ENCODE peak calls at places on chromosomes 11 and 22, in nine cellular contexts. D is pancreas, X is nephron progenitor cell, E is spleen, A is RWPE1, Y is cardiac fibroblast, Q is stomach, W is prostate gland, N is foreskin keratinocyte. Z is an unnamed sample.

GRCh38 chr22:44192098-44192810 is 11.5 kb downstream of the PARVG start:
- DNase-seq in N (no peak), D (no peak), A (peak), Q (no peak), W (no peak), Y (peak), E (peak), X (peak), Z (peak)

GRCh38 chr22:28395920-28396447 is 283.7 kb downstream of the TTC28 start:
- DNase-seq in E (no peak), W (no peak), X (no peak), D (no peak), Q (no peak), N (no peak), Y (peak), A (no peak), Z (no peak)

GRCh38 chr11:126419801-126420729 is 64.6 kb downstream of the ST3GAL4 start:
- DNase-seq in A (no peak), X (no peak), N (no peak), W (no peak), D (no peak), E (no peak), Y (peak), Q (no peak), Z (no peak)

GRCh38 chr11:11229691-11230090 is 123.4 kb downstream of the CSNK2A3 start:
- DNase-seq in X (no peak), D (no peak), Q (no peak), A (peak), W (no peak), N (peak), Y (no peak), E (no peak), Z (no peak)

GRCh38 chr11:69868871-69869270 is 49.7 kb upstream of the FGF3 start:
- DNase-seq in N (no peak), D (no peak), E (peak), X (no peak), A (no peak), Q (no peak), W (no peak), Y (no peak), Z (no peak)

GRCh38 chr11:45541693-45542434 is 123.6 kb downstream of the CHST1 start:
- DNase-seq in Y (no peak), D (no peak), E (no peak), A (no peak), X (no peak), W (no peak), Q (no peak), N (no peak), Z (no peak)

GRCh38 chr11:123585721-123586120 is 68.7 kb downstream of the SCN3B start:
- DNase-seq in A (no peak), Y (no peak), Q (no peak), N (no peak), X (no peak), E (no peak), W (no peak), D (no peak), Z (no peak)

GRCh38 chr11:1158681-1159525 is 1.1 kb downstream of the MUC5AC start:
- DNase-seq in A (no peak), N (no peak), Y (no peak), W (no peak), D (peak), X (no peak), E (peak), Q (peak), Z (peak)

GRCh38 chr22:31754813-31755212 is 994 bp downstream of the DEPDC5 start:
- DNase-seq in X (no peak), A (no peak), Q (no peak), E (no peak), Y (no peak), N (no peak), D (no peak), W (no peak), Z (no peak)

GRCh38 chr22:50620861-50621490 is 7.0 kb downstream of the ARSA start:
- DNase-seq in N (no peak), E (peak), W (no peak), Y (no peak), Q (no peak), D (no peak), A (no peak), X (no peak), Z (peak)

GRCh38 chr22:33697640-33698039 is 222.6 kb downstream of the LARGE1 start:
- DNase-seq in D (no peak), Q (no peak), Y (peak), N (no peak), A (no peak), X (no peak), W (no peak), E (no peak), Z (no peak)

GRCh38 chr11:76510060-76511047 is 65.5 kb downstream of the EMSY start:
- DNase-seq in A (no peak), Q (no peak), E (no peak), N (no peak), X (no peak), D (no peak), W (no peak), Y (peak), Z (no peak)

GRCh38 chr11:124310746-124311145 is 3.0 kb downstream of the OR8D1 start:
- DNase-seq in W (no peak), A (no peak), D (no peak), Q (no peak), Y (peak), X (no peak), N (no peak), E (no peak), Z (no peak)

GRCh38 chr11:21811572-21811971 is 381.3 kb upstream of the ANO5 start:
- DNase-seq in A (no peak), Y (peak), N (no peak), Q (no peak), E (no peak), W (no peak), X (no peak), D (no peak), Z (no peak)

GRCh38 chr22:24542641-24543040 is 12.3 kb downstream of the GUCD1 start:
- DNase-seq in Q (peak), N (no peak), X (no peak), A (no peak), E (no peak), D (peak), W (peak), Y (no peak), Z (no peak)

GRCh38 chr11:10366568-10367331 is 61.9 kb downstream of the ADM start:
- DNase-seq in D (peak), X (peak), E (peak), W (peak), Y (peak), Q (peak), A (peak), N (peak), Z (peak)

GRCh38 chr11:92269021-92269420 is 44.4 kb downstream of the FAT3 start:
- DNase-seq in X (no peak), N (peak), D (no peak), Y (peak), Q (no peak), W (no peak), E (no peak), A (peak), Z (peak)

GRCh38 chr22:38203855-38204497 is 2.2 kb downstream of the MAFF start:
- DNase-seq in Y (peak), N (no peak), W (no peak), Q (no peak), X (no peak), A (no peak), E (no peak), D (no peak), Z (no peak)

GRCh38 chr22:40418366-40419201 is 48.2 kb downstream of the SGSM3 start:
- DNase-seq in E (peak), W (no peak), Y (no peak), Q (no peak), A (no peak), N (no peak), D (peak), X (peak), Z (no peak)

GRCh38 chr11:128052912-128053641 is 534.3 kb downstream of the ETS1 start:
- DNase-seq in N (peak), D (no peak), X (no peak), Y (peak), W (no peak), A (peak), E (no peak), Q (no peak), Z (no peak)

GRCh38 chr22:49332691-49333090 is 495.0 kb downstream of the BRD1 start:
- DNase-seq in Y (no peak), E (no peak), A (no peak), Q (peak), X (no peak), D (no peak), W (no peak), N (no peak), Z (no peak)

GRCh38 chr11:1310315-1310687 is 869 bp upstream of the TOLLIP start:
- DNase-seq in W (no peak), X (no peak), N (no peak), A (no peak), Y (no peak), D (no peak), E (no peak), Q (no peak), Z (no peak)

GRCh38 chr22:36546092-36546804 is 17.3 kb upstream of the EIF3D start:
- DNase-seq in X (peak), W (peak), Y (peak), E (no peak), A (peak), N (no peak), D (peak), Q (no peak), Z (peak)

GRCh38 chr22:36191106-36191836 is 10.3 kb downstream of the APOL4 start:
- DNase-seq in W (no peak), N (no peak), Y (peak), D (no peak), X (no peak), Q (no peak), A (no peak), E (no peak), Z (no peak)

GRCh38 chr22:28903719-28904118 is 20.3 kb downstream of the ZNRF3 start:
- DNase-seq in E (no peak), N (no peak), Q (no peak), D (no peak), X (no peak), Y (no peak), A (no peak), W (no peak), Z (no peak)

GRCh38 chr11:1942541-1943260 is 4.4 kb upstream of the MRPL23 start:
- DNase-seq in Q (no peak), Y (no peak), X (peak), D (peak), A (no peak), W (no peak), N (no peak), E (peak), Z (no peak)

GRCh38 chr11:90846628-90847027 is 623.8 kb upstream of the CHORDC1 start:
- DNase-seq in Y (no peak), N (no peak), A (no peak), Q (no peak), E (no peak), D (no peak), X (no peak), W (no peak), Z (no peak)

GRCh38 chr11:75820636-75821035 is 5.6 kb downstream of the UVRAG start:
- DNase-seq in N (no peak), Y (peak), D (no peak), X (no peak), E (no peak), W (no peak), Q (no peak), A (no peak), Z (peak)

GRCh38 chr11:72308226-72309073 is 64.5 kb upstream of the PHOX2A start:
- DNase-seq in D (no peak), X (no peak), E (no peak), A (peak), Q (no peak), N (peak), W (no peak), Y (peak), Z (no peak)

GRCh38 chr11:26618441-26618840 is 46.4 kb upstream of the MUC15 start:
- DNase-seq in X (no peak), A (no peak), E (no peak), Y (no peak), W (no peak), D (no peak), Q (no peak), N (no peak), Z (no peak)

GRCh38 chr11:107752508-107752907 is 40.7 kb upstream of the SLN start:
- DNase-seq in Q (no peak), Y (no peak), A (no peak), X (no peak), D (no peak), N (no peak), W (no peak), E (no peak), Z (no peak)

GRCh38 chr11:107756553-107756952 is 44.7 kb upstream of the SLN start:
- DNase-seq in D (no peak), A (no peak), Y (no peak), E (no peak), X (no peak), Q (no peak), W (no peak), N (no peak), Z (no peak)

GRCh38 chr11:107752954-107753822 is 41.3 kb upstream of the SLN start:
- DNase-seq in E (no peak), Y (no peak), Q (no peak), A (no peak), N (no peak), W (no peak), D (no peak), X (no peak), Z (no peak)

DNA sequence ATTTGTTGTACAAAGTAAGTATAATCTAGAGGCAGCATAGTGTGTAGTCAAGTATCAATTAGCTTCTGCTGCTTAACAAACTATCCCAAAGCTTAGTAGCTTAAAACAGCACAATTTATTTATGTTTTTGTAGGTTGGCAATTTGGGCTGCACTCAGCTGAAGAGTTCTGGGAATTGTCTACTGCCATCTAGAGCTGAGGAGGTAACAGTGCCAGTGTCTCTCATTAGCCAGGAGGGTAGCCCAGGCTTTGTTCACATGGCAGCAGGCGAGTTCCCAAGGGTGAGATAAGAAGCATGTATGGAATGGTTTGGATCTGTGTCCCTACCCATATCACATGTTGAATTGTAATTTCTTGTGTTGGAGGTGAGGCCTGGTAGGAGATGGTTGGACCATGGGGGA is 45.8 kb upstream of the SLN start:
- DNase-seq in W (no peak), Y (no peak), X (no peak), Q (no peak), D (no peak), N (no peak), A (no peak), E (no peak), Z (no peak)
- TF ChIP-seq CTCF in W (no peak), Y (no peak), X (no peak), Q (no peak), D (no peak), N (peak), A (no peak), E (no peak), Z (no peak)

DNA sequence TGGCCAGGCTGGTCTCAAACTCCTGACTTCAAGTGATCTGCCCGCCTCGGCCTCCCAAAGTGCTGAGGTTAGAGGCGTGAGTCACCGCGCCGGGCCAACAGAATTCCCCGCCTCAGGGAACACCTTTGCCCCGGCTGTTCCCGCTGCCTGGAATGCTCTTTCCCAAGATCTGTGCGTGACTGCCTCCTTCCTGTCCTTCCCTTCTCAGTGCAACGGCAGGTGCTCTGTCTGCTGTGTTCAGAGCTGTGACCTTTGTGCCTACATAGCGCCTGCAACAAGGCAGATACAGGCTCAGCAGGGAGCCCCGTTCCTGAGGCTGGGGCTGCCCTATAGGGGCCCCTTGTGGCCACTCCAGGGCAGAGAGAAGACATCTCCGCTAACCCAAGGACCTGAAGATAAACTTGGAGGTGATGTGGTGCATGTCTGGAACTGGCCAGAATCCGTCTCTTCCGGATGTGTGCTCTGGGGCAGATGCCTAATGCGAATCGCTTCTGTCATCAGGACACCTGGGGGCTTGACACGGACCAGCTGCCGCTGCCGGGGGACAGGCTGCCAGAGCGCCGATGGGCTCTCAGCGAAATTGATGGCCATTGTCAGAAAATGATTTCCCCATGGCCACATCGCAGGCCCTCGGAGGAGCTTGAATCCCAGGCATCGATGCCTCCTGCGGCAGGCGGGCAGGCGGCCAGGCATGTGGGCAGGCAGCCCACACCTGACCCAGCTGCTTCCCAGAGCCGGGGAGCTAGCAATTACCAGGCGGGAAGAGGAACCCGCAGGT is 43.5 kb upstream of the TCF20 start:
- DNase-seq in A (peak), N (peak), Q (peak), Y (peak), E (no peak), W (peak), D (peak), X (peak), Z (peak)
- TF ChIP-seq CTCF in A (peak), N (peak), Q (no peak), Y (peak), E (no peak), W (no peak), D (no peak), X (peak), Z (peak)

GRCh38 chr22:46072030-46072881 is 78.1 kb upstream of the PPARA start:
- DNase-seq in D (peak), Q (peak), E (peak), Y (peak), A (no peak), W (no peak), N (no peak), X (peak), Z (peak)

GRCh38 chr22:46070215-46070721 is 80.1 kb upstream of the PPARA start:
- DNase-seq in E (peak), Y (peak), X (peak), W (no peak), N (no peak), D (peak), A (no peak), Q (peak), Z (peak)

GRCh38 chr22:46069518-46070214 is 80.7 kb upstream of the PPARA start:
- DNase-seq in Y (peak), D (peak), N (peak), X (no peak), Q (peak), A (peak), E (peak), W (peak), Z (peak)

GRCh38 chr22:46071451-46072029 is 78.8 kb upstream of the PPARA start:
- DNase-seq in X (peak), A (peak), W (peak), E (peak), N (peak), D (peak), Y (peak), Q (peak), Z (peak)

GRCh38 chr22:46070722-46071450 is 79.4 kb upstream of the PPARA start:
- DNase-seq in Q (peak), N (no peak), D (peak), A (no peak), Y (peak), E (peak), X (peak), W (no peak), Z (peak)
- TF ChIP-seq CTCF in Q (no peak), N (no peak), D (no peak), A (no peak), Y (no peak), E (no peak), X (no peak), W (no peak), Z (no peak)

GRCh38 chr11:68025047-68025446 is 5.4 kb upstream of the NDUFS8 start:
- DNase-seq in Y (no peak), W (no peak), D (no peak), N (no peak), A (no peak), E (no peak), Q (no peak), X (no peak), Z (no peak)
- TF ChIP-seq CTCF in Y (no peak), W (no peak), D (no peak), N (no peak), A (no peak), E (no peak), Q (no peak), X (no peak), Z (no peak)

GRCh38 chr11:108643974-108644373 is 20.9 kb upstream of the DDX10 start:
- DNase-seq in E (no peak), A (no peak), X (no peak), N (no peak), Y (no peak), Q (no peak), W (no peak), D (no peak), Z (no peak)

GRCh38 chr11:108648528-108648885 is 16.4 kb upstream of the DDX10 start:
- DNase-seq in D (no peak), Y (no peak), X (no peak), A (no peak), W (no peak), Q (no peak), E (no peak), N (no peak), Z (no peak)

GRCh38 chr11:108645956-108646355 is 18.9 kb upstream of the DDX10 start:
- DNase-seq in X (no peak), A (no peak), D (no peak), Q (no peak), E (no peak), W (no peak), N (peak), Y (no peak), Z (no peak)

GRCh38 chr11:108647387-108647700 is 17.5 kb upstream of the DDX10 start:
- DNase-seq in Q (no peak), Y (no peak), A (no peak), X (no peak), N (no peak), E (no peak), D (no peak), W (no peak), Z (no peak)

GRCh38 chr11:108647701-108648527 is 17.0 kb upstream of the DDX10 start:
- DNase-seq in X (peak), Q (peak), D (peak), A (peak), W (peak), E (peak), N (peak), Y (peak), Z (peak)
- TF ChIP-seq CTCF in X (peak), Q (peak), D (peak), A (peak), W (peak), E (no peak), N (peak), Y (peak), Z (peak)

DNA sequence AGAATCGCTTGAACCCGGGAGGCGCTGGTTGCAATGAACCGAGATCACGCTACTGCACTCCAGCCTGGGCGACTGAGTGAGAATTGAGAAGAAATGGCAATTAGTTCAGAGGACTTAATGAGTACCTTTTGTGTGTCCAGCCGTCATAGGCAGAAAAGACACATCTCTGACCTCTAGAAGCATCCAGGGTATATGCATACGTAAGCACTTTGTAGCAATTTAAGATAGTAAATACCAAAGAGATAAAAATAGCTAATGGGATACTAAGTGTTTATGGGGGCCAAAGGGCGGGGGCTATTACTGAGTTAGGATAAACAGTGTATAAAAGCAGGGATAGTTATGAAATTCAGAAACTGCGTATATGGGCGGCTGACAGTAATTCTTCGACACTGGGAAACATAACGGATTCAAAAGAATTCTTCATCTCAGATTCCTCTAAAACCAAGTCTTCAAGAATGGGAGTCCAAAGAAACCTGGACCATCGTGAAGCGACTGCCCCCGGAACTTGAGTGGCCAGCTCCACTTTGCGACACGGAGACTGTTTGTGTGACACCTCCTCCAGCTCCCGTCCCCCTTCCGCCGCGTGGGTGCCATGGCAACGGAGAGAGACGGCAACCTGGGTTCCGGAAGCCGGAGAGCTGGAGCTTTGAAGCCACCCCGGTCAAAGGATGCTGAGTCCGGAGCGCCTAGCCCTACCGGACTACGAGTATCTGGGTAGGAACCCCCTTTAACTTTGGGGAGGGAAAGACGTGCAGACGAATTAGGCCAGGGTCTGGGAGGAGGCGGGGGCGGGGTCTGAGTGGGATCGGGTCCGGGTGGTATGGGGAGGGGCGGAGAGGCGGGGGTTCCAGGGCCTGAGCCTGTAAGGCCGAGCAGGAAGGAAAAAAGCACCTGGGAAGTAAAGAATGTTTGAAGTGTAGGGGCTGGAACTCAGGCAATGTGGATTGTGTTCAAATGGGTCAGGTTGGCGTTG is at the start of gene CSTPP1:
- DNase-seq in X (peak), N (peak), A (peak), E (peak), D (peak), W (peak), Q (peak), Y (peak), Z (peak)
- TF ChIP-seq CTCF in X (no peak), N (no peak), A (no peak), E (no peak), D (no peak), W (no peak), Q (no peak), Y (no peak), Z (no peak)

Z was measured in Calu3.